ENCODE peak calls at places on chromosomes 5 and 9, in five cellular contexts. X is astrocyte of the cerebellum, A is left lung, J is AG09309, Z is fibroblast of mammary gland. N is an unnamed sample.

GRCh38 chr5:139383275-139383992 is at the start of gene SLC23A1:
- DNase-seq in X (no peak), A (no peak), J (no peak), Z (no peak), N (peak)

GRCh38 chr9:121393318-121393717 is 23.3 kb upstream of the STOM start:
- DNase-seq in X (no peak), A (no peak), J (no peak), Z (peak), N (no peak)

GRCh38 chr5:16992444-16992843 is 56.4 kb upstream of the MYO10 start:
- DNase-seq in X (peak), A (no peak), J (no peak), Z (no peak), N (no peak)

GRCh38 chr5:54672867-54673266 is 155.3 kb downstream of the SNX18 start:
- DNase-seq in X (no peak), A (no peak), J (no peak), Z (no peak), N (no peak)

GRCh38 chr5:171813270-171813669 is 27.7 kb downstream of the SMIM23 start:
- DNase-seq in X (no peak), A (no peak), J (no peak), Z (no peak), N (no peak)

GRCh38 chr9:127349483-127350127 is 47.4 kb upstream of the SLC2A8 start:
- DNase-seq in X (no peak), A (no peak), J (no peak), Z (no peak), N (no peak)

GRCh38 chr5:134247411-134247810 is 21.5 kb upstream of the PPP2CA start:
- DNase-seq in X (peak), A (no peak), J (peak), Z (peak), N (peak)

GRCh38 chr9:117138257-117138656 is 276.6 kb downstream of the ASTN2 start:
- DNase-seq in X (no peak), A (no peak), J (no peak), Z (no peak), N (no peak)

GRCh38 chr5:126369995-126370731 is 53.0 kb upstream of the GRAMD2B start:
- DNase-seq in X (no peak), A (no peak), J (no peak), Z (no peak), N (peak)

GRCh38 chr5:122182491-122182921 is 53.2 kb downstream of the ZNF474 start:
- DNase-seq in X (peak), A (peak), J (peak), Z (peak), N (no peak)

GRCh38 chr9:124293712-124294504 is 36.2 kb downstream of the NEK6 start:
- DNase-seq in X (no peak), A (no peak), J (no peak), Z (no peak), N (no peak)

DNA sequence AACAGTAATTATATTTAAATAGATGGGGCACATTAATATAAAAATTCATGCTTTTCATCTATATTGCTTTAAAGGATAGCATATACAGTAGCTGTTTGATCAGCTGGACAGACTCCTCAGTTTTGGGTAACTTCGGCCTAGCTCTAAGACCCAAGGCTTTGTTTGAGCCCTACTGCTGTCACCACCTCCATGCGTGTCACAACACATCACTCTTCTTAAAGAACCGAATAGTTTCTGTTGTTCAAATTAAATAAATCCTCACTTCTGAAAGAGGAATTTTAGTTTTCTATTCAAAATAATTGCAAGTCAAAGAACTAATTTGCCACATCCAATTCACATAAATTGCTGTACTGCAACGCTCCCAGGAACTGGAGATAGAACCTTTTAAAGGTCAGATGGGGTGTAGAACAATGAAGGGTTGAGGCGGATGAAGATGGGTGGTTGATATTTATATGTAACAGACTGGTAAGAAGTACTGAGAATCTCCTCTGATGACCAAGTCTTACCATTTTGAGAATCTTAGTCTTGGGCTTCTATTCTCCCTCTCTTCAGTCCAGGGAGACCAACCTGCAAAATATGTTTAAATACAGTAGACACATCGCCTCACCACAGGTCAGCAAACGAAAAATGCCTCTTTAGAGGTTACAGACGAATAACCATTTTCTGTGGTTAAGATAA is 1.6 kb downstream of the NREP start:
- DNase-seq in X (no peak), A (no peak), J (no peak), Z (no peak), N (no peak)
- H3K4me3 ChIP-seq in X (peak), A (peak), J (peak), Z (peak), N (peak)

DNA sequence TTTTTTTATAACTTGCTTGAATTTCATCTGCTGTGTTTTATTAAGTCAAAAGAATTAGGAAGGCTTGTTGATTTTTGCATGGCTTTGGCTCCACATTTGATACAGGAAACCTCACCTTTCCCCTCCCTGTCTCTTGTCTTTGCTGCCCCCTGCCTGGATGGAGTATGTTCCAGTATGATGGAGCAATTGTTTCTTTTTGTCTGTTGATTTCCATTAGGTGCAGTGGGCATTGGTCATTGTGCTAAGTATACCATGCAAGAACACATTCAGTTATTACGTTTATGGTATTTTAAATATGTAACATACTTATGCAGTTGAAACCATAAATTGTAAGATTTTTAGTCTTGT is 19.6 kb downstream of the TJP2 start:
- DNase-seq in X (no peak), A (no peak), J (no peak), Z (no peak), N (no peak)
- TF ChIP-seq CTCF in X (no peak), A (no peak), J (no peak), Z (no peak), N (peak)

DNA sequence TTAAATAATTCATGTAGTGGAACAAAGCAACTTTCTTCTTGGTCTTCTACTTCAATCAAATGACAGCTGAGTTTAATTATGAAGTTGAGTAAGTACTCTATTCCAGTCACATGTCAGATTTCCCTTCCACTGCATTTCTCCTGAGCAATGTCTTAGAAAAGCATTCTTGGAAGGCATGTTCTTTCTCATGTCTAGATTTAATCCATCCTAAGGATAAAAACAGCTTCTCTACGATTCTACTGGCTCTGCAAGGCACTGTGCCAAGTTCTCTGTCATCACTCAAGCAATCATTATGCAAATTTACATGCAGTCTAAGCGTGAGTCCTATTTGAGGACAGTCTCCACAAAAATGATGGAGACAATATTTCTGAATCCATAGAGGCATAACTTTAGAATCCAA is 142.4 kb downstream of the YIPF5 start:
- DNase-seq in X (peak), A (no peak), J (peak), Z (peak), N (no peak)
- H3K4me3 ChIP-seq in X (no peak), A (no peak), J (no peak), Z (no peak), N (no peak)

GRCh38 chr5:161676109-161676508 is 9.4 kb upstream of the GABRA6 start:
- DNase-seq in X (no peak), A (no peak), J (no peak), Z (peak), N (no peak)
- TF ChIP-seq CTCF in X (peak), A (no peak), J (no peak), Z (no peak), N (peak)